ENCODE peak calls at places on chromosomes 11 and 22, in five cellular contexts. B is activated gamma-delta T cell treated with anti-CD3 and anti-CD28 coated beads, Interleukin-2, amount 50 U/mL, for 16 hours; L is RWPE2; T is A549; W is activated CD8-positive, alpha-beta memory T cell treated with anti-CD3 and anti-CD28 coated beads, Interleukin-2, amount 50 U/mL, for 4 hours. N is an unnamed sample.

GRCh38 chr11:114098927-114099326 is 39.4 kb downstream of the ZBTB16 start:
- DNase-seq in T (no peak), L (no peak), B (no peak), W (no peak), N (no peak)

GRCh38 chr11:78336877-78337553 is 80.6 kb downstream of the GAB2 start:
- DNase-seq in L (no peak), W (no peak), T (no peak), B (no peak), N (no peak)

GRCh38 chr11:107998761-107999160 is 9.9 kb upstream of the CUL5 start:
- DNase-seq in B (no peak), L (no peak), T (no peak), W (no peak), N (no peak)

GRCh38 chr11:26976389-26976788 is 17.5 kb upstream of the FIBIN start:
- DNase-seq in W (no peak), B (no peak), L (no peak), T (no peak), N (no peak)

GRCh38 chr22:42842658-42843370 is 14.3 kb downstream of the ARFGAP3 start:
- DNase-seq in B (no peak), T (no peak), L (no peak), W (no peak), N (no peak)

GRCh38 chr11:71352226-71352625 is 96.0 kb downstream of the DHCR7 start:
- DNase-seq in T (no peak), L (no peak), W (no peak), B (no peak), N (no peak)

GRCh38 chr22:39302431-39302960 is 16.9 kb downstream of the RPL3 start:
- DNase-seq in T (no peak), B (no peak), W (no peak), L (no peak), N (no peak)

GRCh38 chr11:96357794-96358193 is 14.8 kb upstream of the MAML2 start:
- DNase-seq in B (no peak), T (no peak), L (no peak), W (no peak), N (no peak)

GRCh38 chr22:39114157-39114511 is 17.1 kb downstream of the APOBEC3H start:
- DNase-seq in B (no peak), W (no peak), T (no peak), L (no peak), N (peak)

GRCh38 chr22:20802922-20803553 is 29.1 kb downstream of the SERPIND1 start:
- DNase-seq in L (no peak), T (no peak), W (no peak), B (no peak), N (no peak)

GRCh38 chr11:68373810-68374501 is 61.6 kb downstream of the LRP5 start:
- DNase-seq in W (no peak), T (no peak), B (no peak), L (no peak), N (peak)

GRCh38 chr11:35529971-35530495 is 4.6 kb upstream of the PAMR1 start:
- DNase-seq in B (no peak), W (no peak), L (no peak), T (no peak), N (no peak)

GRCh38 chr11:99911116-99911515 is 776.0 kb upstream of the ARHGAP42 start:
- DNase-seq in L (no peak), T (no peak), B (no peak), W (no peak), N (no peak)

GRCh38 chr22:37905534-37906363 is at the start of gene MICALL1:
- DNase-seq in T (peak), L (peak), B (peak), W (peak), N (peak)

GRCh38 chr11:43944761-43945311 is 2.4 kb downstream of the C11orf96 start:
- DNase-seq in T (peak), W (peak), L (peak), B (peak), N (peak)

GRCh38 chr11:83557638-83558037 is 271.5 kb upstream of the CCDC90B start:
- DNase-seq in T (no peak), B (no peak), W (no peak), L (no peak), N (no peak)

GRCh38 chr11:1717745-1718144 is 20.8 kb downstream of the KRTAP5-6 start:
- DNase-seq in B (no peak), T (no peak), L (no peak), W (no peak), N (no peak)

GRCh38 chr11:73493838-73494598 is 103.9 kb downstream of the FAM168A start:
- DNase-seq in T (no peak), W (no peak), L (no peak), B (no peak), N (no peak)

GRCh38 chr11:45110562-45110961 is 35.9 kb upstream of the PRDM11 start:
- DNase-seq in W (no peak), T (peak), B (peak), L (no peak), N (peak)

GRCh38 chr22:23534201-23534850 is 45.8 kb downstream of the IGLL1 start:
- DNase-seq in L (peak), T (no peak), B (no peak), W (peak), N (no peak)

GRCh38 chr22:35634015-35634414 is 14.2 kb upstream of the APOL6 start:
- DNase-seq in L (peak), W (no peak), B (no peak), T (no peak), N (no peak)

GRCh38 chr11:42175203-42175602 is 715.8 kb upstream of the LRRC4C start:
- DNase-seq in B (no peak), T (no peak), L (no peak), W (no peak), N (no peak)

GRCh38 chr11:78841451-78842060 is 266.9 kb upstream of the NARS2 start:
- DNase-seq in T (no peak), W (no peak), L (no peak), B (no peak), N (peak)

GRCh38 chr11:64298966-64299846 is 952 bp upstream of the CATSPERZ start:
- DNase-seq in W (no peak), T (no peak), L (no peak), B (no peak), N (no peak)

GRCh38 chr11:88310246-88310645 is 27.3 kb downstream of the CTSC start:
- DNase-seq in T (no peak), W (no peak), B (no peak), L (no peak), N (no peak)

GRCh38 chr11:35815556-35816315 is 128.1 kb upstream of the LDLRAD3 start:
- DNase-seq in L (no peak), W (no peak), B (no peak), T (no peak), N (peak)

GRCh38 chr11:11463397-11463796 is 110.3 kb upstream of the CSNK2A3 start:
- DNase-seq in W (no peak), T (no peak), B (no peak), L (no peak), N (peak)

GRCh38 chr11:31995525-31996123 is 95.2 kb upstream of the RCN1 start:
- DNase-seq in W (no peak), B (no peak), L (no peak), T (no peak), N (no peak)

GRCh38 chr11:86152006-86152862 is 83.3 kb upstream of the PICALM start:
- DNase-seq in T (no peak), L (no peak), B (no peak), W (no peak), N (no peak)

GRCh38 chr11:119363874-119364590 is 17.5 kb downstream of the USP2 start:
- DNase-seq in W (peak), L (no peak), B (peak), T (peak), N (peak)

GRCh38 chr11:29449280-29450074 is 567.4 kb downstream of the KCNA4 start:
- DNase-seq in B (no peak), L (no peak), W (no peak), T (no peak), N (no peak)

GRCh38 chr11:66219846-66220565 is 48.4 kb upstream of the RAB1B start:
- DNase-seq in L (peak), W (no peak), B (no peak), T (no peak), N (no peak)

GRCh38 chr11:30798547-30799236 is 212.5 kb upstream of the MPPED2 start:
- DNase-seq in W (no peak), L (no peak), T (no peak), B (no peak), N (no peak)

GRCh38 chr11:68939583-68940555 is 36.2 kb downstream of the IGHMBP2 start:
- DNase-seq in W (no peak), L (peak), T (no peak), B (no peak), N (no peak)

GRCh38 chr11:17602105-17603001 is 55.3 kb downstream of the OTOG start:
- DNase-seq in T (no peak), L (no peak), B (no peak), W (no peak), N (no peak)

GRCh38 chr11:84256618-84257017 is 970.5 kb upstream of the CCDC90B start:
- DNase-seq in L (no peak), T (no peak), W (no peak), B (no peak), N (no peak)

GRCh38 chr11:117725048-117725734 is 71.8 kb downstream of the DSCAML1 start:
- DNase-seq in B (no peak), W (no peak), L (no peak), T (no peak), N (no peak)

GRCh38 chr11:2268911-2269600 is 1.3 kb downstream of the ASCL2 start:
- DNase-seq in L (peak), B (peak), W (peak), T (no peak), N (peak)